ENCODE peak calls at places on chromosomes 2 and 18, in four cellular contexts. R is neuronal stem cell, X is K562, Z is endothelial cell of umbilical vein. A is an unnamed sample.
A peak's percentile ranks its signal among the peaks of the same experiment; 100 is the strongest.

GRCh38 chr18:33577688-33578370 is at the start of gene ASXL3:
- DNase-seq in R (peak; percentile 54), X (no peak), Z (peak; percentile 45), A (no peak)

GRCh38 chr2:32884346-32884745 is 62.4 kb upstream of the LTBP1 start:
- DNase-seq in R (no peak), X (no peak), Z (no peak), A (no peak)

GRCh38 chr2:161905389-161906046 is 168.5 kb downstream of the DPP4 start:
- DNase-seq in R (no peak), X (no peak), Z (peak; percentile 95), A (peak; percentile 43)

GRCh38 chr2:74502720-74503505 is 3.5 kb upstream of the LBX2 start:
- DNase-seq in R (no peak), X (peak; percentile 77), Z (peak; percentile 86), A (peak; percentile 90)

GRCh38 chr2:37457401-37457901 is 113.0 kb downstream of the QPCT start:
- DNase-seq in R (no peak), X (no peak), Z (peak; percentile 45), A (no peak)

GRCh38 chr18:61531182-61531581 is 198.0 kb downstream of the CDH20 start:
- DNase-seq in R (no peak), X (no peak), Z (no peak), A (no peak)

GRCh38 chr18:13500891-13501887 is 225.2 kb downstream of the FAM210A start:
- DNase-seq in R (no peak), X (no peak), Z (peak; percentile 98), A (no peak)

GRCh38 chr2:42846026-42846425 is 53.6 kb upstream of the HAAO start:
- DNase-seq in R (no peak), X (no peak), Z (no peak), A (no peak)

GRCh38 chr2:10668402-10669012 is 21.3 kb downstream of the NOL10 start:
- DNase-seq in R (peak; percentile 64), X (peak; percentile 28), Z (peak; percentile 82), A (peak; percentile 89)

GRCh38 chr18:24027156-24027555 is 12.6 kb downstream of the TTC39C start:
- DNase-seq in R (no peak), X (no peak), Z (no peak), A (no peak)

GRCh38 chr18:63410792-63411191 is 11.5 kb downstream of the VPS4B start:
- DNase-seq in R (no peak), X (no peak), Z (peak; percentile 61), A (no peak)

GRCh38 chr18:35578481-35578880 is 3.1 kb upstream of the GALNT1 start:
- DNase-seq in R (no peak), X (no peak), Z (no peak), A (no peak)

GRCh38 chr2:216354236-216354788 is 18.0 kb downstream of the MARCHF4 start:
- DNase-seq in R (no peak), X (no peak), Z (no peak), A (no peak)

GRCh38 chr2:186862869-186863709 is 14.1 kb upstream of the ZSWIM2 start:
- DNase-seq in R (peak; percentile 32), X (peak; percentile 37), Z (peak; percentile 85), A (peak; percentile 55)

GRCh38 chr2:231673348-231673770 is 35.0 kb upstream of the PTMA start:
- DNase-seq in R (no peak), X (peak; percentile 49), Z (no peak), A (peak; percentile 45)

GRCh38 chr2:75481041-75481836 is 79.5 kb downstream of the EVA1A start:
- DNase-seq in R (no peak), X (no peak), Z (no peak), A (peak; percentile 62)

GRCh38 chr2:27804146-27804545 is 32.6 kb downstream of the MRPL33 start:
- DNase-seq in R (no peak), X (no peak), Z (no peak), A (no peak)

GRCh38 chr2:120564213-120565094 is 171.2 kb upstream of the GLI2 start:
- DNase-seq in R (peak; percentile 15), X (peak; percentile 27), Z (no peak), A (no peak)

GRCh38 chr2:189685540-189686229 is 11.2 kb downstream of the ANKAR start:
- DNase-seq in R (no peak), X (no peak), Z (peak; percentile 59), A (no peak)

DNA sequence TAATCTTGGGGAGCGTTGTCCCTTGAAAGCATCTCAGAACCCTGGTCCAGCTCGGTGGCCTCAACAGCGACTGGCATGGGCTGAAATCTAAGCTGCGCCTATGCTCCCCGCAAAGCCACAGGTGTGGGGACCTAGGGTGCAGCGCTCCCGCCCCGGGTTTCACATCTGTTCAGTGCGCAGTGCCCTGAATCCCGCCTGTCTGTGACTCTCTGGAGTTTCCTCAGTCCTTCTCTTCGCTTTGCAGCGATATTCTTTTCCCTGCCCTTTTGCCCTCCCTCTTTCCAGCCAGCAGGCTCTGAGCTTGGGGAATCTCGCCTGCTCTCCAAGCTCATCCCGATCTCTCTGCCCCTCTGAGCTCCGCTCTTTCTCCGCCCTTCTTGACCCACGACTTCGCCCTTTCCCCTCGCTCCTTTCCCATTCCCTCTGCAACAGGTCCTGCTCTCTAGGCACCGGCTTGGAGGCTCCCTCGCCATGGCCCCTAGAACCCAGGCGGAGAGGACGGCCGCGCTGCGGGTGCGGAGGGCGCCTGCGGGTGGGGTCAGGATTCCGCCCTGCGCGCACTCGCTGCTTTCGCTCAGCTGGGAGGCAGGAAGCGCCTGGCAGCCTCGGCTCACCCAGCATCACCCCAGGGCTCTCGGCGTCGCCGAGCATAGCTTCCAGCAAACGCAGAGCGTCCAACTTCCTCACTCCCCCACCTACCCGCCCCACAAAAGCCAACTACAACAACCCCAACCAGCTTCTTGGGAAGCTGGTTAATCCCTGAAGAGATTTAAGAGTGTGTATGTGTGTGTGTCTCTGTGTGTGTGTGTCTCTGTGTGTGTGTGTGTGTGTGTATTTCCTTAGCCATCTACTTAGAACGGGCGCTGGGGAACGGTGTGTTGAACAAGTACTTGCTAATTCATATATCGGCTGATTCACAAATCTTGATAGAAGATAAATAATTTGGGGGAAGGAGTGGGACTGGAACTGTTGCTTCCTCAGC is 1.1 kb downstream of the GRP start:
- DNase-seq in R (no peak), X (no peak), Z (no peak), A (no peak)
- H3K4me3 ChIP-seq in R (no peak overlapping the region), X (no peak overlapping the region), Z (no peak overlapping the region), A (no peak overlapping the region)

GRCh38 chr2:40260437-40260836 is 191.5 kb downstream of the SLC8A1 start:
- DNase-seq in R (no peak), X (no peak), Z (no peak), A (no peak)
- H3K4me2 ChIP-seq in R (no peak overlapping the region), X (no peak overlapping the region), Z (no peak overlapping the region), A (no peak overlapping the region)

DNA sequence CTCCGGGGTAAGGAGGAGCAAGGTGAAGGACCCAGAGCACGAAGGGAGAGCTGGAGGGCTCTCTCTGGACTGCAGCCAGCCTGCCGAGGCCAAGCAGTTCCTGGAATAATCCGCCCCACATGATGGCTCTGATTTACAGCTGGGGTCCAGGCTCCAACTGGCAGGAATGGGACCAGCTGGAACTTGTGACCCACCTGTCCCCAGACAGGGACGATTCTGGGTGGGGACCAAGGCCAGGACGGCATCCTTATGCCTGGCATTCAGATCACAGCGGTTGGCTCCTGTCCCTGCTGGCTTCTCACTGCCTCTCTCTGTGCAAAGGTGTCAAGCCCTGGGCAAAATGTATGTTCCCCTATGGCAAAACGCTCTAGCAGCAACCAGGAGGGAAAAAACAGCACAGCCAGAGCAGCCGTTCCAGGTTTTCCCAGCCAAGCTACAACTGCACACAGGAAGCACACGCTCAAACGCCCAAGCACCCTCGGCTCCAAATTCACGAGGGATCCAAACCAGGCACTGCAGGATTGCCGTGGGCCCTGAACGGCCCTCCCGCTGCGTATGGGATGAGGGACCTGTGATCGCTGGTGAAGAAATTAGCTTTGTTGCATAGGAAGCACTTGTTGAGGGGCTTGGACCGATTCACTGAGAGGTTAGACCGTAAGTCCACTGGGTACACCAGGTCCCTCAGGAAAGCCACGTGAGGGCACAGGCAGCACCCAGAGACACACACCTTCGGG is 35.8 kb downstream of the FAM178B start:
- DNase-seq in R (no peak), X (no peak), Z (no peak), A (no peak)
- H3K4me3 ChIP-seq in R (no peak overlapping the region), X (no peak overlapping the region), Z (no peak overlapping the region), A (no peak overlapping the region)

GRCh38 chr18:2908946-2909335 is 62.1 kb downstream of the EMILIN2 start:
- DNase-seq in R (no peak), X (no peak), Z (no peak), A (no peak)

GRCh38 chr18:2910261-2910660 is 63.5 kb downstream of the EMILIN2 start:
- DNase-seq in R (no peak), X (no peak), Z (no peak), A (no peak)

GRCh38 chr18:2910751-2911425 is 64.1 kb downstream of the EMILIN2 start:
- DNase-seq in R (no peak), X (no peak), Z (no peak), A (no peak)

GRCh38 chr18:2908166-2908945 is 61.5 kb downstream of the EMILIN2 start:
- DNase-seq in R (no peak), X (no peak), Z (no peak), A (no peak)

GRCh38 chr18:2909431-2910140 is 62.8 kb downstream of the EMILIN2 start:
- DNase-seq in R (no peak), X (no peak), Z (no peak), A (no peak)
- H3K4me2 ChIP-seq in R (no peak overlapping the region), X (no peak overlapping the region), Z (no peak overlapping the region), A (no peak overlapping the region)

GRCh38 chr2:100380681-100381080 is 36.8 kb downstream of the CHST10 start:
- DNase-seq in R (no peak), X (no peak), Z (no peak), A (no peak)

GRCh38 chr2:100376836-100377235 is 40.6 kb downstream of the CHST10 start:
- DNase-seq in R (no peak), X (no peak), Z (no peak), A (peak; percentile 22)

GRCh38 chr2:100383954-100384353 is 33.5 kb downstream of the CHST10 start:
- DNase-seq in R (no peak), X (no peak), Z (no peak), A (no peak)

GRCh38 chr2:100383306-100383705 is 34.2 kb downstream of the CHST10 start:
- DNase-seq in R (no peak), X (no peak), Z (no peak), A (no peak)

GRCh38 chr2:100381240-100381639 is 36.2 kb downstream of the CHST10 start:
- DNase-seq in R (peak; percentile 86), X (peak; percentile 71), Z (peak; percentile 81), A (peak; percentile 97)
- H3K4me3 ChIP-seq in R (no peak overlapping the region), X (no peak overlapping the region), Z (no peak overlapping the region), A (no peak overlapping the region)

GRCh38 chr18:28045880-28046279 is 131.1 kb downstream of the CDH2 start:
- DNase-seq in R (no peak), X (no peak), Z (no peak), A (no peak)
- H3K4me2 ChIP-seq in R (no peak overlapping the region), X (no peak overlapping the region), Z (no peak overlapping the region), A (no peak overlapping the region)

DNA sequence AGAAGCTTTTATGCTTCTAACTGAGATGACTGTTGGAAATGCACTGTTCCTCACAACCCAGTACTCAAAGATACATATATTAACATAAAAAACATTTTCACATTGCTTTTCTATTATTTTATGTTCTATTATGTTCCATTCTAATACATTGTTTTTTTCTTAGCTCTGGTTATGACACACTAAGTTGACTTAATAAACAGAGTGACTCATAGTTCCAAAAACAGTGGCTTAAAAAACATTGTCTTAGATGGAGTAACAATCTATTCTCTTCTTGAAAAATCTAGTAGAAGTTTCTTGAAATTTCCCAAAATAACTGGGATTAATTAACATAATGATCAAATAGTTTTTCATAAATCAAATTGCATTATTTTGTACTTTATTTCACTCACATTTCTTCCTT is 328.2 kb upstream of the LRATD1 start:
- DNase-seq in R (no peak), X (no peak), Z (no peak), A (no peak)
- H3K4me3 ChIP-seq in R (no peak overlapping the region), X (no peak overlapping the region), Z (no peak overlapping the region), A (no peak overlapping the region)

A was measured in Karpas-422.